ENCODE peak calls at places on chromosome 17, in four cellular contexts. V, L, E and D are unnamed samples. For H3K9me3, the result is how much of the 10 kb centered on the place peaks cover.

GRCh38 chr17:80720624-80721577 is 176.3 kb downstream of the RPTOR start:
- DNase-seq in E (peak), V (no peak), L (peak), D (peak)

GRCh38 chr17:50087912-50088405 is 7.2 kb upstream of the PDK2 start:
- DNase-seq in L (no peak), V (no peak), E (no peak), D (no peak)

GRCh38 chr17:81342700-81343070 is 47.6 kb upstream of the SLC38A10 start:
- DNase-seq in L (peak), V (no peak), E (no peak), D (no peak)

GRCh38 chr17:1628856-1629646 is 417 bp upstream of the SLC43A2 start:
- DNase-seq in E (peak), L (peak), V (peak), D (peak)

GRCh38 chr17:2690165-2691068 is 21.1 kb downstream of the CLUH start:
- DNase-seq in E (no peak), L (no peak), V (no peak), D (no peak)

GRCh38 chr17:49952209-49952911 is 16.6 kb upstream of the DLX4 start:
- DNase-seq in V (peak), L (peak), E (peak), D (peak)

GRCh38 chr17:71792966-71793365 is 327.9 kb upstream of the SOX9 start:
- DNase-seq in V (peak), E (no peak), L (peak), D (no peak)

GRCh38 chr17:58818654-58819053 is 63.0 kb downstream of the PPM1E start:
- DNase-seq in V (no peak), L (no peak), E (no peak), D (no peak)

GRCh38 chr17:57622886-57623433 is 122.1 kb downstream of the CCDC182 start:
- DNase-seq in E (no peak), V (no peak), L (peak), D (no peak)

GRCh38 chr17:61465550-61466237 is 13.5 kb downstream of the TBX4 start:
- DNase-seq in V (no peak), E (no peak), L (no peak), D (no peak)

GRCh38 chr17:7620835-7621234 is 6.1 kb upstream of the FXR2 start:
- DNase-seq in L (no peak), E (no peak), V (no peak), D (no peak)

GRCh38 chr17:36674278-36674650 is 72.9 kb downstream of the MRM1 start:
- DNase-seq in E (peak), L (no peak), V (no peak), D (no peak)

GRCh38 chr17:82096709-82097186 is 1.3 kb downstream of the FASN start:
- DNase-seq in V (no peak), L (no peak), E (no peak), D (no peak)

GRCh38 chr17:79813826-79814623 is 17.1 kb upstream of the CBX8 start:
- DNase-seq in L (no peak), E (no peak), V (no peak), D (no peak)

GRCh38 chr17:63774141-63774981 is at the start of gene DDX42:
- DNase-seq in V (no peak), L (peak), E (no peak), D (peak)

GRCh38 chr17:65514082-65514481 is 47.4 kb downstream of the AXIN2 start:
- DNase-seq in E (no peak), V (no peak), L (peak), D (no peak)

GRCh38 chr17:47741109-47741792 is 8.2 kb downstream of the TBX21 start:
- DNase-seq in L (no peak), V (no peak), E (no peak), D (no peak)

GRCh38 chr17:55451758-55452468 is 30.3 kb upstream of the MMD start:
- DNase-seq in L (peak), E (no peak), V (peak), D (no peak)

GRCh38 chr17:82881292-82881823 is 41.5 kb upstream of the ZNF750 start:
- DNase-seq in V (no peak), E (no peak), L (no peak), D (no peak)

GRCh38 chr17:7589891-7590611 is at the start of gene SOX15:
- DNase-seq in V (no peak), L (no peak), E (no peak), D (no peak)

GRCh38 chr17:64661731-64661980 is 451 bp downstream of the SMURF2 start:
- DNase-seq in V (no peak), L (no peak), E (no peak), D (no peak)

GRCh38 chr17:45431531-45432404 is 902 bp downstream of the ARHGAP27 start:
- DNase-seq in E (peak), V (no peak), L (peak), D (peak)

GRCh38 chr17:33202011-33202410 is 91.1 kb downstream of the ASIC2 start:
- DNase-seq in E (no peak), L (no peak), V (no peak), D (no peak)

GRCh38 chr17:72332367-72332766 is 211.5 kb downstream of the SOX9 start:
- DNase-seq in L (no peak), V (no peak), E (no peak), D (no peak)

GRCh38 chr17:65287040-65287439 is 149.9 kb downstream of the RGS9 start:
- DNase-seq in L (peak), V (no peak), E (no peak), D (no peak)

GRCh38 chr17:37284198-37284597 is 91.6 kb upstream of the C17orf78 start:
- DNase-seq in V (no peak), L (no peak), E (peak), D (no peak)

GRCh38 chr17:11389583-11389982 is 148.6 kb downstream of the SHISA6 start:
- DNase-seq in L (no peak), E (no peak), V (no peak), D (no peak)
- H3K9me3 ChIP-seq in L (under half), E (under half), V (under half), D (under half)

GRCh38 chr17:11391134-11391533 is 150.1 kb downstream of the SHISA6 start:
- DNase-seq in L (no peak), E (no peak), V (no peak), D (no peak)

GRCh38 chr17:11384131-11384530 is 143.1 kb downstream of the SHISA6 start:
- DNase-seq in V (no peak), L (no peak), E (no peak), D (no peak)

GRCh38 chr17:11383157-11383556 is 142.1 kb downstream of the SHISA6 start:
- DNase-seq in E (no peak), V (no peak), L (no peak), D (no peak)

DNA sequence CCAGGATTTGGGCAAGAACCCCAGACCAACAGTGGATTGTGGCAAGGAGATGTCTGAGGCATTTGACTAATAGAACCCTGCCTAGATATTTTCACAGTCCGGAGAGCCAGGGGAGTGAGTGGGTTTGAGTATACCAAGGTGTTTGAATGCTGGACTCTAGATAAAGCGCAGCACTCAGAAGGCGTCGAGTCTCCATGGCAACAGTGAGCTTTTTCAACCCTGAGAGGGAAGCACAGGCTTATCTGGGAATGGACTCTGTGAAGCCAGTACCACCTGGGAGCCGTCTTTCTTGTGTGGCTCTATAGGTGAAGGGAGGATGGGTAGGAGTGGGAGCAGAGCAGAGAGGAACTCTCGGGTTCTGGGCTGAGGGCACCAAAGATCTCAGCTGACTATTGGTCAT is 147.0 kb downstream of the SHISA6 start:
- DNase-seq in E (no peak), L (no peak), V (no peak), D (no peak)
- H3K9me3 ChIP-seq in E (under half), L (under half), V (half or more), D (under half)

GRCh38 chr17:31663576-31663975 is 195.5 kb downstream of the COPRS start:
- DNase-seq in E (no peak), L (peak), V (no peak), D (no peak)
- H3K9me3 ChIP-seq in E (under half), L (under half), V (under half), D (under half)

GRCh38 chr17:27157297-27157696 is 136.6 kb upstream of the WSB1 start:
- DNase-seq in L (no peak), E (no peak), V (no peak), D (no peak)
- H3K9me3 ChIP-seq in L (under half), E (under half), V (under half), D (under half)

DNA sequence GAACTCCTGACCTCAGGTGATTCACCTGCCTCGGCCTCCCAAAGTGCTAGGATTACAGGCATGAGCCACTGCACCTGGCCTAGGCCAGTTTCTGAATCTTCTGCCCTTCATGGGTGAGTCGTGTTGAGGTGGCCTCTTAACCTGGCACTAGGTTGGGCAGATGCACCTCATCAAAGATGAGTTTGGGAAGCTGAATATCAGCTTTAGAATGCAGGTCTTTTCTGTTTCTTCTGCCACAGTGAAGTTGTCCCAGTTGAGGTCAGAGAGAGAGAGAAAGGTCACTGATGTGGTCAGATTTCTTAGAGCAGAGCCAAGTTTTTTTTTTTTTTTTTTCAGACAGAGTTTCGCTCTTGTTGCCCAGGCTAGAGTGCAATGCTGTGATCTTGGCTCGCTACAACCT is 111.3 kb upstream of the WSCD1 start:
- DNase-seq in V (no peak), E (no peak), L (no peak), D (no peak)
- H3K9me3 ChIP-seq in V (under half), E (under half), L (under half), D (under half)